ENCODE peak calls at places on chromosomes 2 and 18, in six cellular contexts. L is caudate nucleus, D is K562, C is HCT116, A is NCI-H345, S is NCI-H774. M is an unnamed sample.

GRCh38 chr18:13428319-13428718 is 209.8 kb downstream of the LDLRAD4 start:
- DNase-seq in L (no peak), D (no peak), C (no peak), A (no peak), S (no peak), M (no peak)

GRCh38 chr2:170766693-170767092 is 3.5 kb upstream of the ERICH2 start:
- DNase-seq in L (no peak), D (no peak), C (no peak), A (no peak), S (no peak), M (no peak)

GRCh38 chr2:219509780-219510511 is 4.3 kb upstream of the ASIC4 start:
- DNase-seq in L (peak), D (peak), C (no peak), A (peak), S (peak), M (peak)

GRCh38 chr2:127052068-127052770 is 54.7 kb downstream of the BIN1 start:
- DNase-seq in L (peak), D (no peak), C (no peak), A (no peak), S (no peak), M (no peak)

GRCh38 chr18:9790261-9790660 is 82.2 kb downstream of the RAB31 start:
- DNase-seq in L (no peak), D (no peak), C (no peak), A (no peak), S (no peak), M (peak)

GRCh38 chr2:84904717-84905174 is 710 bp upstream of the TMSB10 start:
- DNase-seq in L (peak), D (peak), C (no peak), A (peak), S (peak), M (peak)

GRCh38 chr2:30694286-30695055 is 112.8 kb downstream of the CAPN13 start:
- DNase-seq in L (no peak), D (no peak), C (no peak), A (peak), S (no peak), M (no peak)

GRCh38 chr18:8990276-8991031 is 112.0 kb upstream of the NDUFV2 start:
- DNase-seq in L (peak), D (no peak), C (no peak), A (no peak), S (no peak), M (no peak)

GRCh38 chr2:226985227-226985946 is 149.5 kb downstream of the RHBDD1 start:
- DNase-seq in L (peak), D (peak), C (peak), A (peak), S (peak), M (peak)

GRCh38 chr2:216017365-216017764 is 4.0 kb upstream of the MREG start:
- DNase-seq in L (no peak), D (no peak), C (no peak), A (no peak), S (no peak), M (peak)

GRCh38 chr18:11956371-11957308 is 24.7 kb upstream of the IMPA2 start:
- DNase-seq in L (no peak), D (peak), C (no peak), A (no peak), S (no peak), M (no peak)

GRCh38 chr2:205972113-205972512 is 113.9 kb downstream of the INO80D start:
- DNase-seq in L (no peak), D (no peak), C (no peak), A (no peak), S (no peak), M (no peak)

GRCh38 chr18:58438161-58438983 is 190.5 kb downstream of the ALPK2 start:
- DNase-seq in L (no peak), D (no peak), C (no peak), A (no peak), S (no peak), M (no peak)

GRCh38 chr2:156190532-156190931 is 142.0 kb downstream of the NR4A2 start:
- DNase-seq in L (no peak), D (no peak), C (no peak), A (no peak), S (peak), M (no peak)

GRCh38 chr18:44979813-44980212 is 299.1 kb downstream of the SETBP1 start:
- DNase-seq in L (no peak), D (no peak), C (no peak), A (no peak), S (no peak), M (no peak)

GRCh38 chr2:109419960-109420370 is 193.8 kb downstream of the SEPTIN10 start:
- DNase-seq in L (no peak), D (no peak), C (no peak), A (no peak), S (no peak), M (no peak)

GRCh38 chr2:31075936-31076590 is 62.2 kb downstream of the GALNT14 start:
- DNase-seq in L (no peak), D (no peak), C (no peak), A (no peak), S (no peak), M (no peak)

GRCh38 chr2:224308267-224308911 is 93.5 kb downstream of the FAM124B start:
- DNase-seq in L (no peak), D (no peak), C (no peak), A (no peak), S (no peak), M (no peak)

GRCh38 chr2:193793914-193794313 is 1599.2 kb upstream of the TMEFF2 start:
- DNase-seq in L (no peak), D (no peak), C (no peak), A (no peak), S (no peak), M (no peak)

GRCh38 chr2:47218066-47218581 is 63.0 kb upstream of the STPG4 start:
- DNase-seq in L (no peak), D (no peak), C (no peak), A (no peak), S (no peak), M (peak)

GRCh38 chr18:72543362-72544055 is 633 bp downstream of the CBLN2 start:
- DNase-seq in L (no peak), D (no peak), C (no peak), A (peak), S (no peak), M (no peak)

GRCh38 chr18:62070306-62070705 is 116.5 kb downstream of the PIGN start:
- DNase-seq in L (no peak), D (no peak), C (no peak), A (no peak), S (no peak), M (no peak)

GRCh38 chr2:214699236-214699635 is 110.2 kb downstream of the BARD1 start:
- DNase-seq in L (no peak), D (no peak), C (no peak), A (no peak), S (no peak), M (no peak)

GRCh38 chr18:22734812-22735627 is 198.1 kb upstream of the RBBP8 start:
- DNase-seq in L (no peak), D (no peak), C (no peak), A (no peak), S (no peak), M (no peak)

GRCh38 chr2:162963156-162963555 is 124.6 kb upstream of the KCNH7 start:
- DNase-seq in L (no peak), D (no peak), C (no peak), A (no peak), S (no peak), M (no peak)

GRCh38 chr2:232683368-232683767 is 13.8 kb upstream of the GIGYF2 start:
- DNase-seq in L (no peak), D (no peak), C (no peak), A (no peak), S (no peak), M (no peak)

GRCh38 chr18:13455960-13456471 is 237.5 kb downstream of the LDLRAD4 start:
- DNase-seq in L (no peak), D (no peak), C (no peak), A (no peak), S (no peak), M (peak)